ENCODE peak calls at places on chromosomes 2 and 18, in five cellular contexts. S, N, Z, V and Q are unnamed samples.

GRCh38 chr2:186820303-186820702 is 28.7 kb downstream of the ZSWIM2 start:
- DNase-seq in S (no peak), Z (no peak), N (no peak), V (no peak), Q (no peak)

GRCh38 chr2:216508229-216508628 is 9.6 kb downstream of the RPL37A start:
- DNase-seq in Z (no peak), N (no peak), S (no peak), V (no peak), Q (no peak)

GRCh38 chr2:47535073-47535472 is 132.1 kb downstream of the MSH2 start:
- DNase-seq in N (no peak), S (no peak), V (no peak), Z (no peak), Q (no peak)

GRCh38 chr18:37332764-37333420 is 232.7 kb downstream of the CELF4 start:
- DNase-seq in S (no peak), Z (no peak), V (no peak), N (no peak), Q (no peak)

GRCh38 chr2:215664847-215665525 is 229.1 kb upstream of the FN1 start:
- DNase-seq in S (peak; percentile 72), V (no peak), N (peak; percentile 49), Z (peak; percentile 97), Q (no peak)

GRCh38 chr2:239599299-239599698 is 198.5 kb upstream of the HDAC4 start:
- DNase-seq in V (no peak), Z (no peak), S (no peak), N (no peak), Q (no peak)

GRCh38 chr2:200703132-200703925 is 108.4 kb upstream of the BZW1 start:
- DNase-seq in Z (peak; percentile 81), N (peak; percentile 18), S (peak; percentile 76), V (no peak), Q (no peak)

GRCh38 chr2:195763866-195764265 is 106.8 kb downstream of the SLC39A10 start:
- DNase-seq in N (no peak), S (no peak), Z (peak; percentile 25), V (no peak), Q (no peak)

GRCh38 chr18:22171839-22172582 is 2.6 kb downstream of the GATA6 start:
- DNase-seq in Z (no peak), S (no peak), V (no peak), N (no peak), Q (no peak)

GRCh38 chr2:176814740-176815367 is 397.7 kb upstream of the HNRNPA3 start:
- DNase-seq in Z (peak; percentile 18), V (peak; percentile 20), S (no peak), N (peak; percentile 22), Q (no peak)

GRCh38 chr2:73830871-73831401 is 2.2 kb downstream of the STAMBP start:
- DNase-seq in S (peak; percentile 84), Z (peak; percentile 97), V (no peak), N (peak; percentile 41), Q (no peak)

GRCh38 chr2:184555352-184555751 is 43.0 kb upstream of the ZNF804A start:
- DNase-seq in N (no peak), S (no peak), Z (peak; percentile 5), V (no peak), Q (no peak)

GRCh38 chr2:150618215-150618905 is 130.9 kb upstream of the RND3 start:
- DNase-seq in Z (peak; percentile 78), S (no peak), N (no peak), V (no peak), Q (no peak)

GRCh38 chr2:46954951-46955571 is 39.5 kb upstream of the MCFD2 start:
- DNase-seq in S (peak; percentile 79), V (no peak), Z (peak; percentile 89), N (peak; percentile 95), Q (no peak)

GRCh38 chr2:53632714-53633113 is 134.9 kb upstream of the CHAC2 start:
- DNase-seq in N (no peak), S (peak; percentile 97), V (no peak), Z (peak; percentile 39), Q (no peak)

GRCh38 chr2:162243305-162243693 is at the start of gene FAP:
- DNase-seq in N (no peak), V (no peak), S (peak; percentile 81), Z (peak; percentile 95), Q (no peak)

GRCh38 chr2:12928197-12928596 is 211.5 kb downstream of the TRIB2 start:
- DNase-seq in N (peak; percentile 28), S (no peak), V (no peak), Z (peak; percentile 87), Q (no peak)

GRCh38 chr2:229713371-229714079 is 830 bp downstream of the DNER start:
- DNase-seq in S (no peak), V (no peak), Z (peak; percentile 16), N (peak; percentile 70), Q (no peak)

GRCh38 chr2:20093263-20094141 is 42.1 kb upstream of the LAPTM4A start:
- DNase-seq in S (peak; percentile 73), Z (peak; percentile 81), V (peak; percentile 92), N (peak; percentile 67), Q (no peak)

GRCh38 chr18:63132819-63133200 is 186.8 kb downstream of the BCL2 start:
- DNase-seq in S (no peak), V (no peak), Z (no peak), N (no peak), Q (no peak)

GRCh38 chr2:218128781-218129478 is 3.1 kb downstream of the CXCR2 start:
- DNase-seq in V (no peak), N (no peak), S (no peak), Z (no peak), Q (no peak)

GRCh38 chr2:191754103-191754502 is 76.2 kb downstream of the NABP1 start:
- DNase-seq in N (no peak), Z (no peak), S (no peak), V (no peak), Q (no peak)

GRCh38 chr2:101327863-101328394 is 19.4 kb upstream of the RNF149 start:
- DNase-seq in N (no peak), V (no peak), S (no peak), Z (no peak), Q (no peak)

GRCh38 chr2:160322320-160322719 is 122.2 kb upstream of the ITGB6 start:
- DNase-seq in Z (no peak), V (no peak), S (no peak), N (no peak), Q (no peak)

GRCh38 chr2:28325567-28326468 is 66.8 kb upstream of the FOSL2 start:
- DNase-seq in N (peak; percentile 79), V (no peak), S (no peak), Z (no peak), Q (no peak)

GRCh38 chr18:59537581-59537980 is 159.6 kb downstream of the CCBE1 start:
- DNase-seq in V (no peak), Z (peak; percentile 30), N (no peak), S (no peak), Q (no peak)

GRCh38 chr2:111897924-111898702 is at the start of gene MERTK:
- DNase-seq in V (peak; percentile 94), S (peak; percentile 33), N (peak; percentile 47), Z (peak; percentile 31), Q (peak; percentile 19)